ENCODE peak calls at places on chromosomes 5 and 9, in seven cellular contexts. One of them, this sample, is unnamed.

GRCh38 chr5:28403846-28404245 is 1365.5 kb upstream of the CDH9 start:
- DNase-seq in retinal pigment epithelial cell: peak; percentile 72
- DNase-seq in AG09309: no peak
- DNase-seq in stomach: no peak
- DNase-seq in AG09319: no peak
- DNase-seq in cardiac fibroblast: no peak
- DNase-seq in WTC11: no peak
- DNase-seq in this sample: no peak

GRCh38 chr9:128526729-128527128 is 22.2 kb downstream of the GLE1 start:
- DNase-seq in cardiac fibroblast: no peak
- DNase-seq in WTC11: no peak
- DNase-seq in AG09319: no peak
- DNase-seq in AG09309: no peak
- DNase-seq in stomach: no peak
- DNase-seq in retinal pigment epithelial cell: no peak
- DNase-seq in this sample: no peak

GRCh38 chr5:218457-219289 is 553 bp downstream of the SDHA start:
- DNase-seq in AG09319: no peak
- DNase-seq in cardiac fibroblast: peak; percentile 45
- DNase-seq in stomach: peak; percentile 56
- DNase-seq in retinal pigment epithelial cell: no peak
- DNase-seq in WTC11: peak; percentile 42
- DNase-seq in AG09309: no peak
- DNase-seq in this sample: peak; percentile 41

GRCh38 chr9:72978724-72979123 is 25.9 kb upstream of the ALDH1A1 start:
- DNase-seq in stomach: no peak
- DNase-seq in WTC11: no peak
- DNase-seq in cardiac fibroblast: peak; percentile 56
- DNase-seq in AG09319: no peak
- DNase-seq in retinal pigment epithelial cell: peak; percentile 25
- DNase-seq in AG09309: peak; percentile 33
- DNase-seq in this sample: no peak

GRCh38 chr5:132437604-132438275 is 52.8 kb downstream of the IRF1 start:
- DNase-seq in stomach: peak; percentile 63
- DNase-seq in AG09309: peak; percentile 80
- DNase-seq in AG09319: peak; percentile 79
- DNase-seq in retinal pigment epithelial cell: no peak
- DNase-seq in cardiac fibroblast: peak; percentile 94
- DNase-seq in WTC11: peak; percentile 54
- DNase-seq in this sample: no peak

GRCh38 chr5:1536298-1537165 is 12.8 kb upstream of the LPCAT1 start:
- DNase-seq in WTC11: no peak
- DNase-seq in retinal pigment epithelial cell: no peak
- DNase-seq in AG09309: no peak
- DNase-seq in cardiac fibroblast: no peak
- DNase-seq in stomach: peak; percentile 34
- DNase-seq in AG09319: no peak
- DNase-seq in this sample: peak; percentile 54

GRCh38 chr9:137588891-137589290 is 1.4 kb downstream of the ZMYND19 start:
- DNase-seq in WTC11: no peak
- DNase-seq in retinal pigment epithelial cell: no peak
- DNase-seq in stomach: no peak
- DNase-seq in cardiac fibroblast: no peak
- DNase-seq in AG09309: no peak
- DNase-seq in AG09319: no peak
- DNase-seq in this sample: no peak

GRCh38 chr5:176542596-176543427 is 5.6 kb upstream of the RNF44 start:
- DNase-seq in AG09309: no peak
- DNase-seq in cardiac fibroblast: no peak
- DNase-seq in retinal pigment epithelial cell: no peak
- DNase-seq in WTC11: peak; percentile 50
- DNase-seq in stomach: no peak
- DNase-seq in AG09319: no peak
- DNase-seq in this sample: no peak

GRCh38 chr5:73321757-73322452 is 126.7 kb downstream of the FOXD1 start:
- DNase-seq in cardiac fibroblast: peak; percentile 30
- DNase-seq in WTC11: no peak
- DNase-seq in AG09309: peak; percentile 74
- DNase-seq in stomach: no peak
- DNase-seq in retinal pigment epithelial cell: no peak
- DNase-seq in AG09319: no peak
- DNase-seq in this sample: no peak

GRCh38 chr5:123157797-123158528 is 68.9 kb downstream of the PRDM6 start:
- DNase-seq in AG09319: peak; percentile 41
- DNase-seq in cardiac fibroblast: peak; percentile 59
- DNase-seq in AG09309: peak; percentile 68
- DNase-seq in stomach: no peak
- DNase-seq in WTC11: no peak
- DNase-seq in retinal pigment epithelial cell: no peak
- DNase-seq in this sample: no peak

DNA sequence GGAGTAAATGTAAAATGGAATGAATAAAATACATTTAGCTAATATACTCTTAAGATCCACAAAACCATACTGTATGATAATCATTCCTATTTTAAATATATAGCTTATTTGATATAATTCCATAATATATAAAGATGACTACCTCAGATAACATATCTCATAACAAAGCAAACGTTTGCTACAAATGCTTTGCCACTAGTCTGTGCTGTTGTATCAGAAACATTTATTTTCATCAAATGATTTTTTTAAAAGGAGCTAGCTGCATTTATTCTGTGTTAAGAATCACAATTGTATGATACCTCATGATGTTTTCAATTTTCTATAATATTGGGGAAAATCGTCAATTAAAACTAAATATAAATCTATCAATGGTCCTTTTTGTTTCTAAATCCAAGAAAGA is 567.2 kb downstream of the PTPRD start:
- DNase-seq in retinal pigment epithelial cell: no peak
- DNase-seq in AG09319: no peak
- DNase-seq in AG09309: no peak
- DNase-seq in stomach: no peak
- DNase-seq in cardiac fibroblast: no peak
- DNase-seq in WTC11: no peak
- DNase-seq in this sample: no peak
- TF ChIP-seq CTCF in retinal pigment epithelial cell: peak; percentile 74
- TF ChIP-seq CTCF in AG09319: peak; percentile 40
- TF ChIP-seq CTCF in AG09309: no peak
- TF ChIP-seq CTCF in stomach: no peak
- TF ChIP-seq CTCF in cardiac fibroblast: no peak
- TF ChIP-seq CTCF in WTC11: no peak
- TF ChIP-seq CTCF in this sample: no peak

GRCh38 chr5:103638979-103639378 is 76.4 kb upstream of the NUDT12 start:
- DNase-seq in retinal pigment epithelial cell: no peak
- DNase-seq in stomach: no peak
- DNase-seq in AG09319: no peak
- DNase-seq in AG09309: no peak
- DNase-seq in WTC11: no peak
- DNase-seq in cardiac fibroblast: no peak
- DNase-seq in this sample: no peak
- TF ChIP-seq CTCF in retinal pigment epithelial cell: no peak
- TF ChIP-seq CTCF in stomach: no peak
- TF ChIP-seq CTCF in AG09319: no peak
- TF ChIP-seq CTCF in AG09309: no peak
- TF ChIP-seq CTCF in WTC11: no peak
- TF ChIP-seq CTCF in cardiac fibroblast: no peak
- TF ChIP-seq CTCF in this sample: no peak

GRCh38 chr5:78806544-78806943 is 158.0 kb upstream of the LHFPL2 start:
- DNase-seq in WTC11: no peak
- DNase-seq in AG09319: peak; percentile 8
- DNase-seq in cardiac fibroblast: peak; percentile 50
- DNase-seq in stomach: no peak
- DNase-seq in AG09309: peak; percentile 58
- DNase-seq in retinal pigment epithelial cell: peak; percentile 34
- DNase-seq in this sample: no peak

GRCh38 chr5:78809444-78809843 is 160.9 kb upstream of the LHFPL2 start:
- DNase-seq in cardiac fibroblast: no peak
- DNase-seq in retinal pigment epithelial cell: no peak
- DNase-seq in AG09319: no peak
- DNase-seq in stomach: no peak
- DNase-seq in AG09309: no peak
- DNase-seq in WTC11: no peak
- DNase-seq in this sample: no peak

GRCh38 chr5:78808380-78808779 is 159.8 kb upstream of the LHFPL2 start:
- DNase-seq in WTC11: no peak
- DNase-seq in AG09309: no peak
- DNase-seq in retinal pigment epithelial cell: no peak
- DNase-seq in AG09319: no peak
- DNase-seq in stomach: no peak
- DNase-seq in cardiac fibroblast: peak; percentile 45
- DNase-seq in this sample: no peak

GRCh38 chr5:78810098-78810497 is 161.5 kb upstream of the LHFPL2 start:
- DNase-seq in AG09319: no peak
- DNase-seq in stomach: no peak
- DNase-seq in WTC11: no peak
- DNase-seq in AG09309: no peak
- DNase-seq in retinal pigment epithelial cell: no peak
- DNase-seq in cardiac fibroblast: no peak
- DNase-seq in this sample: no peak

DNA sequence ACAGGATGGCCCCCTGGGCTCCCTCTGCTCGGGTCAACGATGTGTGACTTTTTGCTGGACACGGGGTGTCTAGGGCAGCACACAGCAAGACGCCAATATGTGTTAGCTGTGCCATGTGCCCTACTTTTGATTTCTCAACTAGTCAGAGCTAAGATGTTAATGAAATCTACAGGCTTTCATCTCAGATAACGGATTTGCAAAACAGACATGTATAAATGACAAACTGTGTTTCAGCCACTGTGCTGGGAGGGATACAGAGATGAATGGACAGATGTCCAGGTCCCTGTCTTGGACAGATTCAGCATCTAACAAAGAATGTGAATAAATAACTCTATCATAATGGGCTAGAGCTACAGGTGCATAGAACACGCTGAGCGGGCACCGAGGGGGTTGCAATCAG is 160.2 kb upstream of the LHFPL2 start:
- DNase-seq in AG09309: no peak
- DNase-seq in AG09319: no peak
- DNase-seq in stomach: no peak
- DNase-seq in retinal pigment epithelial cell: no peak
- DNase-seq in cardiac fibroblast: no peak
- DNase-seq in WTC11: no peak
- DNase-seq in this sample: no peak
- TF ChIP-seq CTCF in AG09309: no peak
- TF ChIP-seq CTCF in AG09319: no peak
- TF ChIP-seq CTCF in stomach: no peak
- TF ChIP-seq CTCF in retinal pigment epithelial cell: no peak
- TF ChIP-seq CTCF in cardiac fibroblast: no peak
- TF ChIP-seq CTCF in WTC11: no peak
- TF ChIP-seq CTCF in this sample: no peak

GRCh38 chr5:56269216-56269927 is 36.2 kb upstream of the ANKRD55 start:
- DNase-seq in AG09319: no peak
- DNase-seq in AG09309: no peak
- DNase-seq in cardiac fibroblast: peak; percentile 86
- DNase-seq in WTC11: no peak
- DNase-seq in stomach: no peak
- DNase-seq in retinal pigment epithelial cell: no peak
- DNase-seq in this sample: no peak
- TF ChIP-seq CTCF in AG09319: peak; percentile 81
- TF ChIP-seq CTCF in AG09309: peak; percentile 75
- TF ChIP-seq CTCF in cardiac fibroblast: peak; percentile 80
- TF ChIP-seq CTCF in WTC11: no peak
- TF ChIP-seq CTCF in stomach: no peak
- TF ChIP-seq CTCF in retinal pigment epithelial cell: peak; percentile 80
- TF ChIP-seq CTCF in this sample: no peak

This sample was measured in activated B cell treated with CpG ODN at 0.5 μM for 24 hours.